ENCODE peak calls at places on chromosomes 13 and 19, in ten cellular contexts. N is suprapubic skin; L is CD4-positive, CD25-positive, alpha-beta regulatory T cell; V is GM12865; Z is transverse colon; G is foreskin fibroblast; X is lower leg skin; H is esophagus squamous epithelium; U is breast epithelium; M is Peyer's patch. O is an unnamed sample.

GRCh38 chr19:49362926-49363264 is 679 bp upstream of the TEAD2 start:
- DNase-seq in L (peak; percentile 26), U (no peak), V (no peak), M (no peak), N (no peak), H (no peak), G (no peak), Z (peak; percentile 47), X (no peak), O (no peak)

GRCh38 chr19:33392341-33393285 is 19.1 kb downstream of the CEBPG start:
- DNase-seq in U (peak; percentile 49), Z (peak; percentile 46), L (no peak), H (no peak), M (no peak), N (no peak), X (no peak), V (no peak), G (no peak), O (no peak)

GRCh38 chr13:111534646-111535461 is 214.4 kb downstream of the TEX29 start:
- DNase-seq in M (no peak), L (no peak), Z (no peak), G (no peak), X (no peak), V (no peak), U (no peak), H (no peak), N (no peak), O (no peak)

GRCh38 chr13:79943633-79944032 is 397.3 kb downstream of the SPRY2 start:
- DNase-seq in N (no peak), Z (no peak), L (no peak), H (no peak), U (no peak), M (no peak), X (no peak), G (peak; percentile 55), V (no peak), O (no peak)

GRCh38 chr19:27975419-27976005 is 1237.4 kb downstream of the UQCRFS1 start:
- DNase-seq in L (no peak), V (peak; percentile 20), X (no peak), U (no peak), M (no peak), H (no peak), G (no peak), N (no peak), Z (no peak), O (no peak)

GRCh38 chr19:10788146-10788545 is 47.9 kb downstream of the TMED1 start:
- DNase-seq in G (no peak), H (no peak), M (no peak), L (no peak), X (no peak), Z (no peak), N (no peak), V (no peak), U (no peak), O (no peak)

GRCh38 chr19:36244066-36244465 is 29.2 kb downstream of the ZNF146 start:
- DNase-seq in M (no peak), G (no peak), H (no peak), L (no peak), U (no peak), V (no peak), Z (no peak), N (peak; percentile 71), X (no peak), O (no peak)

GRCh38 chr13:59458908-59459579 is 704.7 kb downstream of the DIAPH3 start:
- DNase-seq in H (no peak), G (peak; percentile 60), U (no peak), L (no peak), X (no peak), N (no peak), V (no peak), Z (no peak), M (no peak), O (no peak)

GRCh38 chr13:25529425-25529824 is 157.7 kb downstream of the ATP8A2 start:
- DNase-seq in M (no peak), H (no peak), Z (no peak), V (no peak), G (no peak), U (no peak), N (no peak), X (no peak), L (no peak), O (no peak)

GRCh38 chr13:25528266-25528665 is 156.5 kb downstream of the ATP8A2 start:
- DNase-seq in Z (no peak), N (no peak), U (no peak), X (no peak), M (no peak), L (no peak), G (no peak), V (no peak), H (no peak), O (no peak)

GRCh38 chr13:25525884-25526283 is 154.1 kb downstream of the ATP8A2 start:
- DNase-seq in Z (no peak), M (no peak), H (no peak), U (no peak), L (no peak), X (no peak), V (peak; percentile 1), G (no peak), N (no peak), O (peak; percentile 70)
- H3K4me3 ChIP-seq in Z (no peak overlapping the region), M (no peak overlapping the region), H (no peak overlapping the region), U (no peak overlapping the region), L (no peak overlapping the region), X (no peak overlapping the region), V (no peak overlapping the region), G (no peak overlapping the region), N (no peak overlapping the region), O (no peak overlapping the region)

GRCh38 chr19:54229146-54229545 is 6.3 kb upstream of the LILRB3 start:
- DNase-seq in X (no peak), L (no peak), M (no peak), H (no peak), V (no peak), N (peak; percentile 52), U (no peak), Z (no peak), G (no peak), O (no peak)

GRCh38 chr19:54233941-54234340 is 8.6 kb downstream of the LILRA6 start:
- DNase-seq in Z (no peak), H (no peak), L (no peak), V (no peak), N (peak; percentile 31), U (no peak), M (no peak), G (no peak), X (no peak), O (no peak)

GRCh38 chr19:54232552-54232934 is 9.7 kb upstream of the LILRB3 start:
- DNase-seq in H (no peak), G (no peak), U (no peak), M (no peak), N (no peak), X (no peak), Z (no peak), V (no peak), L (no peak), O (no peak)

GRCh38 chr19:54230031-54230430 is 7.2 kb upstream of the LILRB3 start:
- DNase-seq in X (no peak), L (no peak), V (no peak), Z (no peak), G (no peak), U (no peak), H (no peak), M (no peak), N (peak; percentile 61), O (no peak)

GRCh38 chr19:54231077-54231931 is 8.5 kb upstream of the LILRB3 start:
- DNase-seq in Z (peak; percentile 91), X (peak; percentile 66), U (peak; percentile 80), H (no peak), V (peak; percentile 81), N (peak; percentile 90), G (peak; percentile 91), M (peak; percentile 77), L (peak; percentile 75), O (peak; percentile 51)
- H3K4me3 ChIP-seq in Z (no peak overlapping the region), X (no peak overlapping the region), U (no peak overlapping the region), H (no peak overlapping the region), V (no peak overlapping the region), N (no peak overlapping the region), G (no peak overlapping the region), M (no peak overlapping the region), L (no peak overlapping the region), O (no peak overlapping the region)

GRCh38 chr19:41025411-41025810 is 34.3 kb downstream of the CYP2B6 start:
- DNase-seq in U (no peak), L (no peak), M (no peak), G (no peak), V (no peak), N (peak; percentile 59), H (no peak), Z (no peak), X (no peak), O (no peak)

GRCh38 chr19:41029524-41030432 is 38.7 kb downstream of the CYP2B6 start:
- DNase-seq in N (peak; percentile 18), L (no peak), X (no peak), Z (no peak), H (no peak), V (no peak), G (no peak), M (no peak), U (no peak), O (no peak)

GRCh38 chr19:41023193-41023592 is 32.1 kb downstream of the CYP2B6 start:
- DNase-seq in U (no peak), G (no peak), M (no peak), N (peak; percentile 12), V (no peak), X (no peak), H (no peak), L (no peak), Z (no peak), O (no peak)

GRCh38 chr19:41027273-41027967 is 36.3 kb downstream of the CYP2B6 start:
- DNase-seq in H (no peak), N (peak; percentile 26), Z (no peak), M (no peak), G (no peak), V (no peak), U (no peak), X (no peak), L (no peak), O (no peak)

DNA sequence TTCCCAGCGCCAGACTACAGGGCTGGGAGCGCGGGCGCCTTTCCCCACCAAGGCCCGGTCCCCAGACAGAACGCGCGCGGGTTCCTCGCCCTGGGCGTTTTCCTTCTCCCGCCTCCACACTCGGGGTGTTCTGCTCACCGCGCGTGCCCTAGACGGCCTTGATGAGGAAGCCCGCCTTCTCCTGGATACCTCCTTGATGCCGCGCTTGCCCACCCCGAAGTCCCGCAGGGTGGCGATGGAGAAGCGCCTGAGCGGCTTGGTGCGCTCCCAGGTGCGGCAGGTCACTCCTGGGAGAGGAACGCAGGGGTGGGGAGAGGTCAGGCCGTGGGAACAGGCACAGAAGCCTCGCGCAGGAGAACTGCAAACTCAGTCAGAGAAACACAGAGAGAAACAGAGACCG is 34.8 kb downstream of the CYP2B6 start:
- DNase-seq in N (peak; percentile 65), X (no peak), V (no peak), U (no peak), M (no peak), Z (no peak), L (no peak), H (no peak), G (no peak), O (no peak)
- H3K4me3 ChIP-seq in N (no peak overlapping the region), X (no peak overlapping the region), V (no peak overlapping the region), U (no peak overlapping the region), M (no peak overlapping the region), Z (no peak overlapping the region), L (no peak overlapping the region), H (no peak overlapping the region), G (no peak overlapping the region), O (no peak overlapping the region)

DNA sequence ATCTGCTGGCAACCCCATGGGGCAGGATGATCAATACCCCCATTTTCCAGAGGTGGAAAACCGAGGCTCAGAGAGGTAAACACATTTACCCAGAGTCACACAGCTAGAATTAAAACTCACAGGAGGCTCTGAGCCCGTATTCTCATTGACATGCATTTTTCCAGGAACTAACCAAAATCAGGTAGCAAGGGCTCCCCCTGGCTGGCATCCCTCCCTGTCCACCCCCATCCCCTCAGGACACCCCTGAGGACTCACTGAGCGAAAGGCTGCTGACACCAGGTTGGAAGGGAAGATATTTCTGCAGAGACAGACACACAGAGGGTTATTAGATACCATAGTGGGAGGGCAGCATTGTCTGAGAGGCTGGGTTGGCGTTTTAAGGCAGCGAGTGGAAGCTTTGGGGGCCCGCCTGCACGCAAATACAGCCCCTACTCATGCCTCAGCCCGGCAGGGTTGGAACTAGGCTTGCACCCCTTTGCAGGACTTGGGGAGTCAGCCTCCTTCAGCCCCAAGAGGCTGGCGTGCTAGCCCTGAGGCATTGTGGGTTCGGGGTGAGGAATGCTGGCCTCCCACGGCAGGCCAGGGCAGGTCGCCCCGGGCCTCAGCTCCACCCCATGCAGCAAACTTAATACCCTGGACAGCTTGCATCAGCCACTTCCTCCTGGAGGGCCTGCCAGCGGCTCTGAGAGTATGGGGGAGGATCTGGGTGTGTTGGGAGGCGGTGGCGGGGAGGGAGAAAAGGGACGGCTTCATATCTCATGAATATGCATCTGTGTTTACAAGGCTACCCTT is 3.9 kb downstream of the SLC1A5 start:
- DNase-seq in V (peak; percentile 90), N (peak; percentile 85), H (no peak), X (peak; percentile 71), Z (peak; percentile 89), M (peak; percentile 65), U (peak; percentile 65), G (peak; percentile 93), L (no peak), O (peak; percentile 80)
- H3K4me3 ChIP-seq in V (peak overlapping the region; percentile 75), N (peak overlapping the region; percentile 95), H (peak overlapping the region; percentile 97), X (peak overlapping the region; percentile 7), Z (peak overlapping the region; percentile 87), M (no peak overlapping the region), U (peak overlapping the region; percentile 92), G (peak overlapping the region; percentile 93), L (peak overlapping the region; percentile 85), O (peak overlapping the region; percentile 89)